ENCODE peak calls at places on chromosomes 6 and 20, in seven cellular contexts. T is GM13976, O is heart left ventricle, K is osteoblast, V is endothelial cell, C is epithelial cell of esophagus, N is brain microvascular endothelial cell. D is an unnamed sample.

GRCh38 chr20:4171538-4172116 is 156.3 kb upstream of the RNF24 start:
- DNase-seq in T (no peak), O (no peak), K (peak), V (no peak), C (no peak), N (peak), D (no peak)

GRCh38 chr6:151269318-151269995 is 29.7 kb downstream of the AKAP12 start:
- DNase-seq in T (no peak), O (no peak), K (no peak), V (no peak), C (peak), N (no peak), D (no peak)

GRCh38 chr20:36273414-36274247 is 32.5 kb upstream of the DLGAP4 start:
- DNase-seq in T (peak), O (no peak), K (peak), V (no peak), C (peak), N (peak), D (no peak)

GRCh38 chr6:94670017-94670416 is 907.3 kb upstream of the MANEA start:
- DNase-seq in T (no peak), O (no peak), K (no peak), V (no peak), C (no peak), N (no peak), D (no peak)

GRCh38 chr6:140855520-140855919 is 1277.2 kb upstream of the GJE1 start:
- DNase-seq in T (no peak), O (no peak), K (no peak), V (no peak), C (peak), N (no peak), D (no peak)

GRCh38 chr6:29926795-29927427 is 15.4 kb upstream of the HLA-A start:
- DNase-seq in T (peak), O (peak), K (peak), V (peak), C (peak), N (peak), D (peak)

GRCh38 chr20:2752631-2753455 is 47.6 kb downstream of the CPXM1 start:
- DNase-seq in T (peak), O (no peak), K (peak), V (peak), C (peak), N (no peak), D (peak)

GRCh38 chr6:23031986-23032385 is 462.6 kb downstream of the HDGFL1 start:
- DNase-seq in T (no peak), O (no peak), K (no peak), V (no peak), C (peak), N (no peak), D (no peak)

GRCh38 chr6:68635706-68636513 is 828 bp downstream of the ADGRB3 start:
- DNase-seq in T (peak), O (peak), K (peak), V (peak), C (peak), N (peak), D (no peak)

GRCh38 chr6:119160911-119161310 is 82.4 kb upstream of the FAM184A start:
- DNase-seq in T (no peak), O (no peak), K (no peak), V (no peak), C (no peak), N (no peak), D (no peak)

GRCh38 chr6:10555625-10556309 is 34.6 kb downstream of the GCNT2 start:
- DNase-seq in T (no peak), O (peak), K (no peak), V (peak), C (peak), N (peak), D (no peak)

GRCh38 chr20:7348253-7348652 is 580.8 kb downstream of the BMP2 start:
- DNase-seq in T (no peak), O (no peak), K (no peak), V (no peak), C (peak), N (no peak), D (no peak)

GRCh38 chr20:62641749-62642665 is at the start of gene SLCO4A1:
- DNase-seq in T (peak), O (peak), K (peak), V (peak), C (peak), N (no peak), D (peak)

GRCh38 chr6:77159730-77160129 is 303.6 kb downstream of the HTR1B start:
- DNase-seq in T (no peak), O (no peak), K (no peak), V (no peak), C (no peak), N (no peak), D (no peak)

GRCh38 chr6:26121141-26122004 is 34.1 kb downstream of the HFE start:
- DNase-seq in T (no peak), O (no peak), K (no peak), V (no peak), C (no peak), N (no peak), D (no peak)

GRCh38 chr6:138101946-138102731 is 5.1 kb downstream of the PERP start:
- DNase-seq in T (no peak), O (no peak), K (no peak), V (no peak), C (no peak), N (peak), D (no peak)

GRCh38 chr6:131960371-131961133 is 9.4 kb upstream of the CCN2 start:
- DNase-seq in T (no peak), O (no peak), K (no peak), V (no peak), C (no peak), N (no peak), D (no peak)

GRCh38 chr6:157522472-157522871 is 141.5 kb downstream of the ZDHHC14 start:
- DNase-seq in T (no peak), O (no peak), K (no peak), V (no peak), C (no peak), N (no peak), D (no peak)

GRCh38 chr6:144104898-144105487 is 9.6 kb upstream of the SF3B5 start:
- DNase-seq in T (peak), O (no peak), K (peak), V (peak), C (peak), N (peak), D (no peak)

GRCh38 chr6:41976794-41977484 is 35.3 kb upstream of the CCND3 start:
- DNase-seq in T (peak), O (no peak), K (peak), V (no peak), C (peak), N (peak), D (no peak)

GRCh38 chr6:28383235-28384142 is 16.1 kb downstream of the ZSCAN12 start:
- DNase-seq in T (peak), O (peak), K (peak), V (peak), C (peak), N (peak), D (no peak)
- TF ChIP-seq CTCF in T (no peak), O (peak), K (peak), V (peak), C (peak), N (peak), D (no peak)

GRCh38 chr20:25219365-25219764 is 23.9 kb downstream of the ENTPD6 start:
- DNase-seq in T (no peak), O (no peak), K (no peak), V (no peak), C (no peak), N (no peak), D (no peak)

GRCh38 chr20:25218492-25218891 is 23.0 kb downstream of the ENTPD6 start:
- DNase-seq in T (no peak), O (no peak), K (no peak), V (no peak), C (no peak), N (no peak), D (no peak)

GRCh38 chr20:25220810-25221591 is 25.5 kb downstream of the ENTPD6 start:
- DNase-seq in T (no peak), O (peak), K (no peak), V (no peak), C (no peak), N (no peak), D (no peak)

GRCh38 chr20:25221592-25222460 is 26.1 kb upstream of the PYGB start:
- DNase-seq in T (no peak), O (peak), K (no peak), V (no peak), C (no peak), N (no peak), D (no peak)

GRCh38 chr20:25220021-25220730 is 24.7 kb downstream of the ENTPD6 start:
- DNase-seq in T (no peak), O (no peak), K (no peak), V (no peak), C (no peak), N (no peak), D (peak)
- TF ChIP-seq CTCF in T (no peak), O (peak), K (peak), V (peak), C (no peak), N (peak), D (peak)

GRCh38 chr6:152299336-152299735 is 337.8 kb downstream of the SYNE1 start:
- DNase-seq in T (no peak), O (no peak), K (no peak), V (no peak), C (no peak), N (no peak), D (no peak)

GRCh38 chr6:152301021-152301805 is 335.9 kb downstream of the SYNE1 start:
- DNase-seq in T (no peak), O (no peak), K (no peak), V (no peak), C (peak), N (peak), D (no peak)

GRCh38 chr6:152300517-152300916 is 336.6 kb downstream of the SYNE1 start:
- DNase-seq in T (no peak), O (no peak), K (no peak), V (no peak), C (no peak), N (no peak), D (no peak)

GRCh38 chr6:152305672-152306071 is 331.5 kb downstream of the SYNE1 start:
- DNase-seq in T (no peak), O (no peak), K (no peak), V (no peak), C (no peak), N (no peak), D (no peak)

DNA sequence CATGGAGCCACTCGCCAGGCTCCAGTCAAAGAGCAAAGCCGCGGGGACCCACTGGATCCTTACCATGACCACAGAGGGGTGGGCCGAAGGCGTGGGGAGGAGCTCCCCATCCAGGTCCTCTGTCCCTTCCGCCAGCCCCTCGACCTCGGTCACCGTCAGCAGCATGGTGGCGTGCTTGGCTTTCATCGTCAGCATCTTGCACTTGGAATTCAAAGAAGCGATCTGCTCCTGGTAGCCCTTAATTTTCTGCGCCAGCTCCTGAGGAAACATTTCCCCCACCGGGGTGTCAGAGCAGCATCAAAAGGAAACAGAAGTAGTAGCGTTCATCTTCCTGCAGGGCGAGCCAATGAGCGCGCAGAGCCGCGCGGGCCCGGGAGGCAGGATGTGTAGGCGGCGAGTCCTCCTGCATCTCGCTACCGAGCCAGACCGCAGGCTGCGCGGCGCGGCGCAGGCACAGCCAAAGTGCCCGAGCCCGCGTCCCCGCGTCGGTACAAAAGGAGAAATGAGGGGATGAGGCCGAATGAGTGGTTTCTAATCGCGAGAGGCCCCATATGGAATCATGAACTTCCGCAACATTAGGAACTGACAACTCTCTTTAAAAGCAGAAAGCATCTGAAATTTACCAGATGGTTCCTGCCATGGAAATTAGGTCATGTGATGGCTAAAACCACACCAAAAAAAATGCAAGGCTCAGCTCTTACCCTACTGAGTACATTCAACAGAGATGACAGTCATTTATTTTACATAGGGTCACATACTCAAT is 335.2 kb downstream of the SYNE1 start:
- DNase-seq in T (peak), O (peak), K (peak), V (peak), C (peak), N (peak), D (peak)
- TF ChIP-seq CTCF in T (peak), O (peak), K (peak), V (peak), C (peak), N (peak), D (peak)

DNA sequence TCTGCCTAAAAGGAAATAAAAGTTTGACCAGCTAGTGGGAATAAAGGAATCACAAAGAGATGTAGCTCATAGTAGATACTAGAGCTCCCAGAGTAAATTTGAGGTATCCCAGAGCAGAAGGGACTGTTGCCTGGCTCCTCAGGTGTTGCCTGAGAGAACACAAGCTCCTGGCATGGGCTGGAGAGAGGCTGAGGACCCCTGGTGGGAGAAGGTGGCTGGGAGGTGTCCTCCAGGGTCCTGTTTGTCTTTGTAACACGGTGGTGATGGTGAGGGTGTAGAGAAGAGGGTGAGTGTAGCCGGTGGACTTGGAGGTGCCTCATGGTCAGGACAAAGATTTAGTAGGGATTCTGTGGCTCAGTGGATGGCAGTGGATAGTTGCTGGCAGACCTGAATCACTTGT is 28.1 kb upstream of the NNAT start:
- DNase-seq in T (no peak), O (no peak), K (no peak), V (no peak), C (no peak), N (no peak), D (no peak)
- TF ChIP-seq CTCF in T (no peak), O (no peak), K (no peak), V (no peak), C (no peak), N (no peak), D (no peak)

GRCh38 chr6:5108536-5108935 is 23.4 kb downstream of the PPP1R3G start:
- DNase-seq in T (no peak), O (no peak), K (no peak), V (no peak), C (no peak), N (no peak), D (no peak)

GRCh38 chr6:5108068-5108467 is 22.9 kb downstream of the PPP1R3G start:
- DNase-seq in T (no peak), O (peak), K (no peak), V (no peak), C (no peak), N (no peak), D (no peak)

GRCh38 chr6:5105146-5105545 is 20.0 kb downstream of the PPP1R3G start:
- DNase-seq in T (no peak), O (no peak), K (no peak), V (no peak), C (no peak), N (no peak), D (no peak)

GRCh38 chr6:5109436-5109835 is 24.3 kb downstream of the PPP1R3G start:
- DNase-seq in T (no peak), O (no peak), K (no peak), V (no peak), C (no peak), N (no peak), D (no peak)

DNA sequence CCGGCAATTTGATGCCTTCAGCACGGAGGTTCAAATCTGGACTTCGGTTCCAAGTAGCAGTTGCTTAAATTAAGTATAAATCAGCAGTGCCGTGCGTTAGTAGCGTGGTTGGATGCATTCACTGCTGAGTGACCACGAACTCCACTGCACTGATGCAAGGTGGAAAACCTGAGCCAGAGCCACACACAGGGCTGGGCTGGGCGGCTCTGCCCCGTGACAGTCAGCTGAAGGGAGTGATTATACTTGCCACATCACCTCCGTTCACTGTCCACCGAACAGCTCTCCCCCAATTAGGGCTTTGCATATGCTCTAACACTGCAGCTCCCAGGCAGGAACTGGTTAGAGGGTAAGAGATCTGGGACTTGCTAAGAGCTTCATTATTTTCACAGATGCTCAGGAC is 22.2 kb downstream of the PPP1R3G start:
- DNase-seq in T (no peak), O (peak), K (no peak), V (no peak), C (no peak), N (no peak), D (no peak)
- TF ChIP-seq CTCF in T (no peak), O (no peak), K (no peak), V (no peak), C (no peak), N (no peak), D (no peak)

GRCh38 chr20:56166781-56167465 is 81.6 kb upstream of the MC3R start:
- DNase-seq in T (no peak), O (no peak), K (no peak), V (no peak), C (no peak), N (no peak), D (no peak)

GRCh38 chr20:56174416-56174815 is 74.1 kb upstream of the MC3R start:
- DNase-seq in T (no peak), O (no peak), K (no peak), V (no peak), C (no peak), N (no peak), D (no peak)

GRCh38 chr20:56175884-56176283 is 72.6 kb upstream of the MC3R start:
- DNase-seq in T (no peak), O (no peak), K (no peak), V (no peak), C (no peak), N (no peak), D (no peak)

DNA sequence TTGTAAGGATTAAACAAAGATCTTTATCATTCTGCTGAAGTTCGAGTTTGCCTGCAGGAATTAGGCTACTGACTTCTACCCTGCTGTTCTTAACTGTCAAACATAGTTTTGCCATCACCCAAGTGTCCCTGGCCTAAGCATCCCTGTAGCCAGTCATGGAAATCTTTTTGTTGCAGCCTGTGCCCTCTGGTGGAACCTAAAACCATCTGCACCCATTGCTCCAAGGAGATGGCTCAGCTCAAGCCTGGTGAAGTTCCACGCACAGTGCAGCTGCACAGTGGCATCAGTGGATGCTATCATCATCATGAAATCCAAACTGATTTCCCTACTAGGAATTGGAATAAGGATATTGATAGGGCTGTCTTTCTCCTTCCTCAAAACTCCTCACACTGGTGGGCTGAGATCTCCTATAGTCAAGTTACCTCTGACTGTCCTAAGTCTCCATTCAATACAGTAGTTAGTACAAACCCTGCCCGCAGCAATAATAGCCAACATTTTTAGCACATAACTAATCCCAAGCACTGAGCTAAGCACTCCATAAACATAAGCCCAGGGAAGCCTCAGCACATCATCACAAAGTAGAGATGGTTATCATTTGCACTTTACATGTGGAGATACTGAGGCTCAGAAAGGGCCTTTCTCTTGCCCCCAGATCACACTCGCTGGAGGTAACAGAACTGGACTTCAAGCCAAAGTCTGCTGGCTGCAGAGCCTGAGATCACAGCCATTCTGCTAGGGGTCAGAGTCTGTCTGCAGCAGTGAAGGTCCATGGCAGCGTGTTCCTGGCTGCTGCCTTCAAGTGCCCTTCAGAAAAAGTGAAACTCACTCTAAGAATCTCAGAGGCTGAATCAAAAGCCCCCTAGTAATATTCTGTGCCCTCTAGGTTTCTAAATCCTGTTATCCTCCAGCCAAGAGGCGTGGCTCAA is 77.2 kb upstream of the MC3R start:
- DNase-seq in T (no peak), O (no peak), K (peak), V (no peak), C (peak), N (no peak), D (no peak)
- TF ChIP-seq CTCF in T (no peak), O (peak), K (peak), V (no peak), C (peak), N (no peak), D (no peak)

GRCh38 chr6:24382220-24382540 is 20.6 kb upstream of the MRS2 start:
- DNase-seq in T (no peak), O (no peak), K (no peak), V (no peak), C (no peak), N (no peak), D (no peak)

GRCh38 chr6:24381476-24382219 is 21.1 kb upstream of the MRS2 start:
- DNase-seq in T (no peak), O (no peak), K (no peak), V (no peak), C (no peak), N (no peak), D (no peak)

GRCh38 chr6:24374612-24375011 is 16.8 kb upstream of the DCDC2 start:
- DNase-seq in T (no peak), O (no peak), K (no peak), V (no peak), C (no peak), N (no peak), D (no peak)

GRCh38 chr6:24378473-24379097 is 20.7 kb upstream of the DCDC2 start:
- DNase-seq in T (no peak), O (no peak), K (no peak), V (no peak), C (no peak), N (no peak), D (no peak)

DNA sequence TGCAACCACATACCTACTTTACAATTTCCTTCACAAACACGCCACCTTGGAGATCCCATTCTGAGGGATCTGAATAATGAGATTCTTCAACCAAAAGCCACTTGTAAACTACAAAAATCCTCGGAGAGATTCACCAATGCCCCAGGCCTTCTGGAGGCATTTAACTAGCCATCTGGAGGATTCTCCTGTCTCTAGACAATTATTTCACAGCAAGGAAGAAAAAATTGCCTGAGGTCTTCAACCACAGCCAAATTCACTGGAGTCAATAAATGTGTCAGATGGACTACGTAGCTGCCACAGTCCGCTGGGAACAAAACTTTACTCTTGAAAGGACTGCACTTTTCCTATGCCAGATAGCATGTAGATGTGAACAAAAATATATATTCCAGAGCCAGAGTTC is 19.0 kb upstream of the DCDC2 start:
- DNase-seq in T (no peak), O (no peak), K (no peak), V (no peak), C (no peak), N (no peak), D (no peak)
- TF ChIP-seq CTCF in T (no peak), O (no peak), K (no peak), V (no peak), C (no peak), N (no peak), D (no peak)

D was measured in CD8-positive, alpha-beta T cell.